ENCODE peak calls at places on chromosomes 1 and 21, in five cellular contexts. M, F, Y, X and O are unnamed samples.

GRCh38 chr1:20190256-20190655 is 3.9 kb upstream of the PLA2G2C start:
- DNase-seq in F (no peak), Y (no peak), M (no peak), X (no peak), O (no peak)

GRCh38 chr1:186923434-186923833 is 94.7 kb downstream of the PLA2G4A start:
- DNase-seq in Y (no peak), F (peak; percentile 2), X (no peak), M (no peak), O (no peak)

GRCh38 chr1:204340137-204340536 is 19.6 kb downstream of the PLEKHA6 start:
- DNase-seq in M (no peak), F (no peak), X (no peak), Y (no peak), O (no peak)

GRCh38 chr21:39048064-39048463 is 135.2 kb downstream of the PSMG1 start:
- DNase-seq in Y (peak; percentile 60), X (peak; percentile 99), F (no peak), M (no peak), O (no peak)

GRCh38 chr21:44552681-44553080 is 1.4 kb upstream of the KRTAP10-2 start:
- DNase-seq in Y (peak; percentile 1), M (no peak), X (no peak), F (no peak), O (no peak)

GRCh38 chr1:98027044-98027443 is 106.2 kb upstream of the DPYD start:
- DNase-seq in Y (no peak), X (no peak), M (no peak), F (no peak), O (no peak)

GRCh38 chr1:8633741-8634493 is 183.5 kb downstream of the RERE start:
- DNase-seq in M (no peak), X (no peak), F (no peak), Y (no peak), O (no peak)

GRCh38 chr1:171206956-171207355 is 21.9 kb downstream of the FMO2 start:
- DNase-seq in Y (no peak), X (no peak), M (no peak), F (peak; percentile 31), O (no peak)

GRCh38 chr1:18748435-18748834 is 111.0 kb downstream of the TAS1R2 start:
- DNase-seq in X (no peak), Y (no peak), M (no peak), F (no peak), O (no peak)

GRCh38 chr1:156845055-156845952 is 13.6 kb downstream of the INSRR start:
- DNase-seq in F (no peak), X (no peak), M (no peak), Y (no peak), O (no peak)

DNA sequence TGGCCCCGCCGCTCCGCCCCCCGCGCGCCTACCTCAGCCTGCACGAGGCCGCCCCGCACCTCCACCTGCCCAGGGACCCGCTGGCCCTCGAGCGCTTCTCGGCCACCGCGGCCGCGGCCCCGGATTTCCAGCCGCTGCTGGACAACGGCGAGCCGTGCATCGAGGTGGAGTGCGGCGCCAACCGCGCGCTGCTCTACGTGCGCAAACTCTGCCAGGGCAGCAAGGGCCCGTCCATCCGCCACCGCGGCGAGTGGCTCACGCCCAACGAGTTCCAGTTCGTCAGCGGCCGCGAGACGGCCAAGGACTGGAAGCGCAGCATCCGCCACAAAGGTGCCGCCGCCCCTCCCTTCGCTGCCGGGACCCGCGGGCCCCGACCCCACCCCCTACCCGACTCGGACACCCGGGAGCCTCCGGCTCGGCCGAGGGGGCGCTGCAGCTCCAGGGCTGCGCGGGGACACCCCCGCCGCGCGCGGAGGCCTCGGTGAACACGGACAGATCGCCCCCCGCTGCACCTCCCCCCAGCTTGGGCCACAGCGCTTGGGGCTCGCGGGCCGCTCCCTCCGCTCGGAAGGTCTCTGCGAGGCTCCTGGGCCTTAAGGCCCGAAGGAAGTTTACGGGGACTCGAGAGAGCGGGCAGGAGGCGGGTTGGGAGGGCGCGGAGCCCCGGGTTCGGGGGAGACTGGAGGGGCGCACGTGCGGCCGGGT is 1.0 kb downstream of the SAMD11 start:
- DNase-seq in M (peak; percentile 48), F (peak; percentile 66), X (no peak), Y (peak; percentile 41), O (no peak)
- TF ChIP-seq CTCF in M (no peak), F (no peak), X (no peak), Y (no peak), O (peak; percentile 9)

GRCh38 chr21:25297117-25297516 is 310.2 kb downstream of the MRPL39 start:
- DNase-seq in X (no peak), Y (no peak), F (no peak), M (no peak), O (no peak)

GRCh38 chr21:25298512-25299491 is 308.5 kb downstream of the MRPL39 start:
- DNase-seq in Y (no peak), F (peak; percentile 2), M (no peak), X (peak; percentile 12), O (no peak)

GRCh38 chr21:25300632-25301031 is 306.6 kb downstream of the MRPL39 start:
- DNase-seq in F (no peak), Y (no peak), M (no peak), X (no peak), O (no peak)

GRCh38 chr21:25292396-25292795 is 314.9 kb downstream of the MRPL39 start:
- DNase-seq in F (no peak), Y (no peak), X (no peak), M (no peak), O (no peak)

GRCh38 chr21:25296239-25296638 is 311.0 kb downstream of the MRPL39 start:
- DNase-seq in X (no peak), M (no peak), F (no peak), Y (no peak), O (no peak)
- TF ChIP-seq CTCF in X (no peak), M (no peak), F (no peak), Y (no peak), O (no peak)

DNA sequence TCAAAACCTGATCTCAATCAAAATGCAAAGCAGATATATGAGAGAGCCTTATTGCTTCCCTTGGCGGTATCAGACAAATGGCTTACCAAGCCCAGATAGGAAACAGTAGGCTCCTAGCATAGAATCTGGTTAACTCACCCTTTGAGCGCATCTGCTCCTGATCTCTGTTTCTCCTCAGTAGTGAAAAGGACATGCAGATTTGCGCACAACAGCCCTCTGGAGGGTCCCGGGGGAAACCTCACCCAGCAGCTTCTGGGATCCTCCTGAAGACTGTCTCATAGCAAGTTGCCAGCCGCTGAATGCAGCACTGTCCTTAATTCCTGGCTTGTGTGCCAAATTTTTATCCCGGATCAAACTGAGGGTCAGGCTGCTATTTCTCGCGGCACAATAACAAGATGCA is 192.2 kb downstream of the FASLG start:
- DNase-seq in Y (no peak), M (no peak), F (no peak), X (no peak), O (no peak)
- TF ChIP-seq CTCF in Y (no peak), M (no peak), F (no peak), X (no peak), O (no peak)

DNA sequence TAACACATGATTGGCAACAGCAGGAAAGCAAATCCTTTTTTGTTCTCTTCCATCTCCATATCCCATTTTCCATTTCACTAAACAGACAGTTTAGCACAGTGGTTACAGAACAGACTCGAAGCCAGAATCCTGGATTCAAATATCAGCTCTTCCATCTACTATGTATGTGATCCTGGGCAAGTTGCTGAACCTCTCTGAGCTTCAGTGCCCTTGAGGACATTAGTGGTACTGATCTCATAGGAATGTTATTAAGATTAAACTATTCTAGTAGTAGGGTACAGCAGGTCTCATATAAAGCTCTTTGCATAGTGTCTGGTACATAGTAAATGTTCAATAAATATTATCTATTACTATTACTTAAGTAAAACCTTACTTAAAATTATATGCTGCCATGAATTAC is 13.8 kb upstream of the HHIPL2 start:
- DNase-seq in F (no peak), Y (no peak), M (no peak), X (no peak), O (no peak)
- TF ChIP-seq CTCF in F (no peak), Y (no peak), M (no peak), X (no peak), O (no peak)

GRCh38 chr1:36755313-36756230 is 272.9 kb upstream of the CSF3R start:
- DNase-seq in Y (no peak), M (no peak), F (no peak), X (no peak), O (no peak)
- TF ChIP-seq CTCF in Y (no peak), M (no peak), F (no peak), X (no peak), O (no peak)

GRCh38 chr1:64488862-64489261 is 18.9 kb downstream of the CACHD1 start:
- DNase-seq in Y (no peak), X (no peak), F (no peak), M (no peak), O (no peak)

GRCh38 chr1:64489707-64490106 is 19.8 kb downstream of the CACHD1 start:
- DNase-seq in X (no peak), F (no peak), Y (no peak), M (no peak), O (no peak)

GRCh38 chr1:64486193-64486592 is 16.3 kb downstream of the CACHD1 start:
- DNase-seq in M (no peak), X (no peak), F (no peak), Y (no peak), O (no peak)

GRCh38 chr1:64484651-64485050 is 14.7 kb downstream of the CACHD1 start:
- DNase-seq in F (no peak), Y (no peak), X (no peak), M (no peak), O (no peak)

DNA sequence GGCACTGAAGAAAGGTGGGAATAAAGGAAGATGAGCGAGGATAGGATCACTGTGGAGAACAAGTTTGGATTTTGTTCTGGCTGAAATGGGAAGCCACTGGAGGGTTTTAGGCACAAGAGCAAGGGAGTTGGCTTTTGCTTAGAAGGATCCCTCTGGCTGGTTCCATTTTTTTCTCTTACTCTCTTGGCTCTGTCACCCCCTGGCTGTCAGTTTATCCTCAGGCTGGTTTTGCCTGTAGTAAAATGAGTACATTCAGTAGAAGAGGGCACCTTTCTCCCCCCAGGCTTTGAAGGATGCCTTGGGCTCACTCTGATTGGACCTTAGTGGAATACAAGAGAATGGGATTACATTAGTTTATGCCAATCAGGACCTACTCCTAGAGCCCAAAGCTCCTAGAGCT is 17.1 kb downstream of the CACHD1 start:
- DNase-seq in M (no peak), F (no peak), X (no peak), Y (no peak), O (no peak)
- TF ChIP-seq CTCF in M (peak; percentile 17), F (no peak), X (peak; percentile 46), Y (no peak), O (no peak)

GRCh38 chr1:115227683-115228082 is 110.4 kb downstream of the NGF start:
- DNase-seq in X (peak; percentile 23), M (no peak), F (no peak), Y (no peak), O (no peak)
- TF ChIP-seq CTCF in X (no peak), M (no peak), F (no peak), Y (no peak), O (no peak)

DNA sequence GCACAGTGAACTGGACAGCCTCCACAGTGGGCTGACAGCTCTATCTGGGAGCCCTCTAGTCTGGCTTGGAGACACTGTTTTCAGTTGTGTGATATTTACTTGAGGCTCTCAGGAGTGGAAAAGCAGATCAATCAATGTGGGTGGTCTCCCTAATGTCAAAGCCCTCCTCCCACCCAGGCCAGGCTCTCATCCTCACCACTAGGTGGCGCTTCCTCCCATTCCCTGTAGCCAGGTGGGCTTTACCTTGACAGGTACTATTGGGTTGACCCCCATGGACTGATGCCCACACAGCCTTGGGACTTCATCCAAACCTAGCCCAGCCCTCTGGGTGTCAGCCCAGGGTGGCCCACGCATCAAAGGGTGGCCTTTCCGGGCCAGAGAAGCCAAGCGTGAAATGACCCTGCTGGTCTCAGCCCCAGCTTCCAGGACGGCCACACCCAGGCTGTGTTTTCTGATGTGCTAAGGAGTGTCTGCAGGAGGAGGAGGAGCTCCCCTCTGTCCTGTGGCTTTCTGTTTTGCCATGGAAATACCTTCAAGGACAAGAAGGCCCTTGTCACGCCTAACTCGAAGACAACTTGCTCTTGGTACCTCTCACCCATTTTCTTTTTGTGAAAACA is 54.0 kb downstream of the CLIC6 start:
- DNase-seq in M (no peak), X (no peak), F (no peak), Y (peak; percentile 34), O (peak; percentile 15)
- TF ChIP-seq CTCF in M (peak; percentile 58), X (peak; percentile 60), F (peak; percentile 82), Y (peak; percentile 73), O (peak; percentile 61)